ENCODE peak calls at places on chromosomes 16 and 17, in eight cellular contexts. Y is HCT116; K is PC-3; B is psoas muscle; W is CD8-positive, alpha-beta T cell; Z is transverse colon; U is heart left ventricle; V is lung. A is an unnamed sample.
A peak's percentile ranks its signal among the peaks of the same experiment; 100 is the strongest.

GRCh38 chr16:89873109-89873821 is at the start of gene TCF25:
- DNase-seq in Y (peak; percentile 83), K (peak; percentile 78), B (peak; percentile 85), W (peak; percentile 93), Z (peak; percentile 85), U (peak; percentile 86), V (peak; percentile 74), A (peak; percentile 96)

GRCh38 chr16:55437627-55438026 is 41.4 kb upstream of the MMP2 start:
- DNase-seq in Y (no peak), K (no peak), B (no peak), W (no peak), Z (no peak), U (no peak), V (no peak), A (no peak)

GRCh38 chr16:83940630-83941378 is 12.2 kb upstream of the OSGIN1 start:
- DNase-seq in Y (no peak), K (no peak), B (no peak), W (no peak), Z (no peak), U (no peak), V (no peak), A (no peak)

GRCh38 chr16:87295259-87295658 is 21.9 kb downstream of the C16orf95 start:
- DNase-seq in Y (peak; percentile 90), K (peak; percentile 45), B (no peak), W (no peak), Z (no peak), U (no peak), V (no peak), A (no peak)

GRCh38 chr17:72942594-72942993 is 149.9 kb downstream of the SLC39A11 start:
- DNase-seq in Y (no peak), K (no peak), B (no peak), W (no peak), Z (no peak), U (no peak), V (no peak), A (no peak)

GRCh38 chr17:57354669-57355068 is 98.3 kb downstream of the MSI2 start:
- DNase-seq in Y (no peak), K (no peak), B (no peak), W (no peak), Z (no peak), U (no peak), V (no peak), A (no peak)

GRCh38 chr16:64132686-64133085 is 989.2 kb downstream of the CDH11 start:
- DNase-seq in Y (no peak), K (no peak), B (no peak), W (no peak), Z (no peak), U (no peak), V (no peak), A (no peak)

GRCh38 chr17:31691251-31691905 is 167.7 kb downstream of the COPRS start:
- DNase-seq in Y (no peak), K (no peak), B (no peak), W (no peak), Z (no peak), U (no peak), V (no peak), A (no peak)

GRCh38 chr17:48375356-48375755 is 54.7 kb downstream of the SKAP1 start:
- DNase-seq in Y (no peak), K (no peak), B (no peak), W (no peak), Z (no peak), U (no peak), V (no peak), A (no peak)

GRCh38 chr16:84194470-84195200 is 3.7 kb downstream of the ADAD2 start:
- DNase-seq in Y (no peak), K (no peak), B (no peak), W (peak; percentile 72), Z (no peak), U (no peak), V (no peak), A (no peak)

GRCh38 chr17:72405662-72406230 is 284.9 kb downstream of the SOX9 start:
- DNase-seq in Y (no peak), K (no peak), B (no peak), W (no peak), Z (no peak), U (no peak), V (no peak), A (no peak)

GRCh38 chr17:61393550-61393903 is 6.1 kb upstream of the TBX2 start:
- DNase-seq in Y (no peak), K (peak; percentile 47), B (no peak), W (no peak), Z (no peak), U (no peak), V (no peak), A (no peak)

GRCh38 chr16:27547134-27547533 is 2.6 kb downstream of the GTF3C1 start:
- DNase-seq in Y (no peak), K (peak; percentile 15), B (no peak), W (no peak), Z (no peak), U (peak; percentile 37), V (no peak), A (no peak)

GRCh38 chr17:6599364-6599763 is 41.1 kb downstream of the KIAA0753 start:
- DNase-seq in Y (no peak), K (no peak), B (no peak), W (no peak), Z (no peak), U (no peak), V (no peak), A (no peak)

GRCh38 chr16:30921748-30922419 is 1.5 kb upstream of the FBXL19 start:
- DNase-seq in Y (peak; percentile 81), K (peak; percentile 72), B (peak; percentile 86), W (peak; percentile 92), Z (peak; percentile 93), U (peak; percentile 89), V (peak; percentile 92), A (peak; percentile 96)

GRCh38 chr17:58317421-58318064 is 11.1 kb downstream of the TSPOAP1 start:
- DNase-seq in Y (peak; percentile 72), K (peak; percentile 95), B (no peak), W (peak; percentile 84), Z (peak; percentile 69), U (no peak), V (no peak), A (no peak)

GRCh38 chr16:50368410-50369132 is at the start of gene BRD7:
- DNase-seq in Y (no peak), K (peak; percentile 56), B (peak; percentile 69), W (peak; percentile 88), Z (peak; percentile 64), U (peak; percentile 54), V (no peak), A (peak; percentile 83)

GRCh38 chr17:81523139-81524062 is 4.8 kb upstream of the FSCN2 start:
- DNase-seq in Y (no peak), K (peak; percentile 15), B (peak; percentile 28), W (no peak), Z (no peak), U (peak; percentile 73), V (no peak), A (peak; percentile 91)

GRCh38 chr16:65057184-65057583 is 64.7 kb downstream of the CDH11 start:
- DNase-seq in Y (no peak), K (no peak), B (no peak), W (no peak), Z (no peak), U (no peak), V (no peak), A (no peak)

GRCh38 chr16:56795011-56795410 is 65.1 kb downstream of the NUP93 start:
- DNase-seq in Y (no peak), K (peak; percentile 51), B (no peak), W (no peak), Z (no peak), U (no peak), V (no peak), A (no peak)

GRCh38 chr16:29318037-29318436 is 88.5 kb downstream of the NPIPB11 start:
- DNase-seq in Y (no peak), K (no peak), B (no peak), W (no peak), Z (no peak), U (no peak), V (no peak), A (no peak)

GRCh38 chr17:63549946-63550815 is at the start of gene DCAF7:
- DNase-seq in Y (peak; percentile 100), K (peak; percentile 100), B (peak; percentile 100), W (peak; percentile 99), Z (peak; percentile 99), U (peak; percentile 100), V (peak; percentile 100), A (peak; percentile 99)
- TF ChIP-seq CTCF in Y (no peak), K (no peak), B (no peak), W (no peak), Z (no peak), U (no peak), V (no peak), A (no peak)

GRCh38 chr17:4872786-4873185 is 26.6 kb upstream of the C17orf107 start:
- DNase-seq in Y (no peak), K (no peak), B (no peak), W (no peak), Z (no peak), U (no peak), V (no peak), A (no peak)
- H3K27ac ChIP-seq in Y (no peak overlapping the region), K (no peak overlapping the region), B (no peak overlapping the region), W (no peak overlapping the region), Z (no peak overlapping the region), U (no peak overlapping the region), V (no peak overlapping the region), A (no peak overlapping the region)

DNA sequence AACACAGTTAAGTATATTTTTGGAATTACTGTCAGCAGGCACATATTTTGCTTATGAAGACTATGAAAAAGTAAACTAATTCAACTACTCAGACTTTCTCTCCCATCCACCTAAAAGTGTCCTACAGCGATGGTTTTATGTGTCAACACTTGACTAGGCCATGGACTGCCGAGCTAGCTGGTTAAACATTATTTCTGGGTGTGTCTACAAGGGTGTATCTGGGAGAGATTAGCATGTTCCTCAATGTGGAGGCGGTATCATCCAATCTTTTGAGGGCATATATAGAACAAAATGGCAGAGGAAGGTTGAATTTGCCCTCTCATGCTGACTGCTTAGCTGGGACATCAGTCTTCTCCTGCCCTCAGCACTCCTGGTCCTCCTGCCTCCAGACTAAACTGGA is 82.7 kb upstream of the CDYL2 start:
- DNase-seq in Y (no peak), K (no peak), B (no peak), W (no peak), Z (peak; percentile 28), U (no peak), V (no peak), A (no peak)
- TF ChIP-seq CTCF in Y (no peak), K (no peak), B (no peak), W (no peak), Z (no peak), U (no peak), V (no peak), A (no peak)

DNA sequence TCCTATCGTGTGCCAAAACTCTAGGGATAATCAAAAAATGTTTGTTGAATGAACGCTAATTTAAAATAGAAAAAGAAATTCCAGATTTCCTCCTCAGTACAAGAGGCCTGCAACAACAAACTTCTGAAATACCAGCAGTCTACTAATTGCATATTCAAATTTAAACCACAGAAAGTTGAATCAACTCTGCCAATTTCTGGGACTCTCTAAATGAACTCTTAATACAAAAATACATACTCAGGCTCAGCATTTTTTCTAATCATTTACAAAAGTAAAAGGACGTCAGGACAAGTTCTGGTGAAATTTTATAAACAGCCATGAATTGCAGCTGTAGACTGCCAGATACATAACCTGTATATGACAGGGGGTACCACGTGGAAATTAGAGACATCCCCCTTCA is 49.0 kb downstream of the KANSL1 start:
- DNase-seq in Y (no peak), K (no peak), B (no peak), W (no peak), Z (no peak), U (no peak), V (no peak), A (no peak)
- H3K27ac ChIP-seq in Y (no peak overlapping the region), K (no peak overlapping the region), B (no peak overlapping the region), W (no peak overlapping the region), Z (no peak overlapping the region), U (no peak overlapping the region), V (no peak overlapping the region), A (no peak overlapping the region)

A was measured in kidney.